ENCODE peak calls at places on chromosomes 13 and 19, in seven cellular contexts. D, L, G, R, F, K and A are unnamed samples.

GRCh38 chr19:31015778-31016177 is 333.5 kb downstream of the TSHZ3 start:
- DNase-seq in L (no peak), R (no peak), G (no peak), D (no peak), F (no peak), K (no peak), A (no peak)

GRCh38 chr19:38949580-38950367 is 19.0 kb downstream of the MRPS12 start:
- DNase-seq in R (peak; percentile 86), K (peak; percentile 99), F (peak; percentile 84), D (peak; percentile 98), L (peak; percentile 87), G (peak; percentile 25), A (peak; percentile 62)

GRCh38 chr13:44142911-44143665 is 230.5 kb upstream of the SERP2 start:
- DNase-seq in K (no peak), D (no peak), L (no peak), F (no peak), R (no peak), G (peak; percentile 49), A (no peak)

GRCh38 chr13:47287291-47287751 is 390.5 kb upstream of the HTR2A start:
- DNase-seq in G (peak; percentile 73), R (no peak), L (no peak), K (no peak), F (no peak), D (no peak), A (no peak)

GRCh38 chr13:50589651-50590054 is 253.8 kb downstream of the DLEU7 start:
- DNase-seq in D (no peak), K (no peak), F (peak; percentile 68), G (peak; percentile 85), L (no peak), R (no peak), A (no peak)

GRCh38 chr19:32976223-32976805 is 4.3 kb downstream of the FAAP24 start:
- DNase-seq in K (peak; percentile 60), G (peak; percentile 62), D (peak; percentile 74), L (peak; percentile 69), R (peak; percentile 34), F (no peak), A (peak; percentile 84)

GRCh38 chr19:39212377-39212742 is 8.3 kb upstream of the SYCN start:
- DNase-seq in R (no peak), D (peak; percentile 48), F (no peak), L (no peak), K (peak; percentile 70), G (no peak), A (no peak)

GRCh38 chr19:39155114-39155700 is 29.6 kb downstream of the PAK4 start:
- DNase-seq in K (no peak), D (no peak), G (no peak), F (no peak), R (no peak), L (no peak), A (no peak)

GRCh38 chr13:102333320-102334181 is 68.3 kb downstream of the FGF14 start:
- DNase-seq in L (no peak), G (no peak), D (peak; percentile 30), K (no peak), R (no peak), F (no peak), A (no peak)

DNA sequence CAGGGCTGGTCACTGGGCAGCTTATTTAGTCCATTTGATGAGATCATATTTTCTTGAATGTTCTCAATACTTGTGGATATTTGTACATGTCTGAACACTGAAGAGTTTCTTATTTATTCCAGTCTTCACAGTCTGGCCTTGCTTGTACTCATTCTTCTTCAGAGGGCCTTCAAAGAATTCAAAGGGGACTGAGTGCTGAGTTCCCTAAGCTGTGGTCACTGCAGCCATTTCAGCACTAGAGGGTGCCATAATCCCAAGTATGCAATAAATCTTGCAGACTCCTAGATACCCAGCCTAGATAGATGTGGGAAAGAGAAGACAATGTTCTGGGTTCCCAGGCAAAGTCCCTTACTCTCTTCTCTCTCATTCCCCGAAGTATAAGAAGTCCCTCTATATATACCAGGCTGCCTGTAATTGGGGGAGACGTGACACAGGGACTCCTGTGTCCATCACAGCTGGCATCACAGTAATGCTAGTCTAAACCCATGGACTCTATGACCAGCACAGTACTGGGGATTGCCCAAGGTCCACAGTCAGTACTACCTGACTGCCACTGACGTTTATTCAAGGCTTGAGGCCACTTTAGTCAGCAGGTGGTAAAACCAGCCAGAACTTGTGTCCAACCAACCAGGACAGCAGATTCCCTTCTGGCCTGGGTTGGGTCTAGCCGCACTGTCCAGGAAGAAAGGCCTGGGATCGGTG is 8.9 kb upstream of the VN1R1 start:
- DNase-seq in D (peak; percentile 66), R (no peak), K (no peak), L (no peak), G (peak; percentile 24), F (no peak), A (no peak)
- TF ChIP-seq CTCF in D (peak; percentile 61), R (peak; percentile 54), K (peak; percentile 76), L (peak; percentile 47), G (peak; percentile 45), F (peak; percentile 21), A (no peak)

GRCh38 chr13:111203742-111204386 is 88.8 kb downstream of the ARHGEF7 start:
- DNase-seq in R (peak; percentile 31), K (no peak), D (no peak), F (no peak), L (no peak), G (no peak), A (no peak)

GRCh38 chr13:111202745-111203144 is 87.6 kb downstream of the ARHGEF7 start:
- DNase-seq in D (peak; percentile 92), L (peak; percentile 81), K (no peak), G (peak; percentile 93), F (no peak), R (peak; percentile 73), A (no peak)

GRCh38 chr13:111209613-111210012 is 94.5 kb downstream of the ARHGEF7 start:
- DNase-seq in F (no peak), G (no peak), D (no peak), L (no peak), K (no peak), R (no peak), A (no peak)

GRCh38 chr13:111204438-111205177 is 89.5 kb downstream of the ARHGEF7 start:
- DNase-seq in L (no peak), G (peak; percentile 84), D (peak; percentile 44), F (no peak), R (peak; percentile 37), K (peak; percentile 64), A (peak; percentile 72)

GRCh38 chr13:111206148-111206547 is 91.0 kb downstream of the ARHGEF7 start:
- DNase-seq in K (no peak), G (no peak), L (no peak), F (no peak), D (no peak), R (no peak), A (no peak)
- H3K4me1 ChIP-seq in K (peaks cover 17% of the 10 kb centered on the region), G (peaks cover 27% of the 10 kb centered on the region), L (peaks cover 66% of the 10 kb centered on the region), F (peaks cover 33% of the 10 kb centered on the region), D (peaks cover 52% of the 10 kb centered on the region), R (peaks cover 38% of the 10 kb centered on the region), A (peaks cover 95% of the 10 kb centered on the region)

GRCh38 chr19:56118666-56119584 is 2.2 kb downstream of the ZNF787 start:
- DNase-seq in F (no peak), L (no peak), G (no peak), D (no peak), R (no peak), K (no peak), A (no peak)

GRCh38 chr19:56119585-56119978 is 1.5 kb downstream of the ZNF787 start:
- DNase-seq in R (no peak), D (no peak), G (peak; percentile 44), K (no peak), L (no peak), F (no peak), A (no peak)

GRCh38 chr19:56121180-56122167 is at the start of gene ZNF787:
- DNase-seq in K (peak; percentile 98), D (peak; percentile 99), F (peak; percentile 95), L (peak; percentile 97), R (peak; percentile 99), G (peak; percentile 96), A (peak; percentile 93)

GRCh38 chr19:56120002-56120370 is 1.1 kb downstream of the ZNF787 start:
- DNase-seq in K (no peak), G (no peak), D (no peak), L (no peak), F (no peak), R (no peak), A (no peak)

DNA sequence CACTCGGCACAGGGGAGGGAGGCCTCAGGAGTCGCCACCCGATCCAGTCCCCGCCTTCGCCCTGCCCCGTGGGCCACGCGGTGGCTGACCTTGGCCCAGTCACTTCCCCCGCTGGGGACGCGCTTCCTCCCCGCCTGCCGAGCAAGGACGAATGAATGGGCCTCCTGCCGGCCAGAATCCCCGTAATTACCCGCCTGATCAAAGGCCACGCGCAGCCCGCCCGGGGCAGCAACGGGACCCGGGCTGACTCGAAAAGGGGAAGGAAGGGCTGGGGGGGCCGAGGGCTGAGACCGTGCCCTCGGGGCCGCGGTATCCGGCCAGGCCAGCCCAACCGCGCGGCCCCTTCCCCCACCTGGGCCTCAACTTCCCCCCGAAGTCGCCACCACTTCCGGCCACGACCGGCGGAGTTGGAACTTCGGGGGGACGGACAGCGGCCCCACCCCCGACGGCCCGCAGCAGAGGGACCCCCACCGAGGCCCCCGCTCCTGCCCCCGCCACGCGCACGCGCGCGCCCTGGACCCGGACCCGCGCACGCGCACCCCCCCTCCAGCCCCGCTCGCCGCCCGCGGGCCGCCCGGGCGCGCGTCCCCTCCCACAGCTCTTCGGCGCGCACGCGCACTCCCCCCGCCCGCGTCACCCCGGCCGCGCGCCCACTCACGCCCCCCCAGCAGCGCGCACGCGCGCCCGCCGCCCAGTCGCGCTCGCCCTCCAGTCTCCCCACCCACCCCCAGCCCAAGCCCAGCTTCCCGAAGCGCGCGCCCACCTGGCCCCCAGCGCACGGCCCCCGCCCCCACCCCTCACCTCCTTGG is 520 bp downstream of the ZNF787 start:
- DNase-seq in D (peak; percentile 87), F (no peak), R (peak; percentile 82), L (peak; percentile 83), K (peak; percentile 51), G (peak; percentile 71), A (peak; percentile 28)
- TF ChIP-seq CTCF in D (no peak), F (no peak), R (peak; percentile 35), L (peak; percentile 32), K (peak; percentile 24), G (peak; percentile 16), A (no peak)

GRCh38 chr19:801861-802496 is 4.7 kb downstream of the PTBP1 start:
- DNase-seq in R (peak; percentile 70), F (no peak), L (peak; percentile 65), G (peak; percentile 44), D (no peak), K (peak; percentile 30), A (no peak)

GRCh38 chr19:801030-801860 is 4.0 kb downstream of the PTBP1 start:
- DNase-seq in G (no peak), L (peak; percentile 84), K (no peak), F (no peak), R (peak; percentile 82), D (peak; percentile 77), A (no peak)

GRCh38 chr19:802888-803561 is 5.8 kb downstream of the PTBP1 start:
- DNase-seq in G (no peak), R (peak; percentile 21), D (peak; percentile 56), F (no peak), L (peak; percentile 27), K (peak; percentile 27), A (no peak)

GRCh38 chr19:803686-804418 is 6.6 kb downstream of the PTBP1 start:
- DNase-seq in L (peak; percentile 40), G (no peak), F (no peak), R (peak; percentile 23), D (no peak), K (peak; percentile 27), A (no peak)

DNA sequence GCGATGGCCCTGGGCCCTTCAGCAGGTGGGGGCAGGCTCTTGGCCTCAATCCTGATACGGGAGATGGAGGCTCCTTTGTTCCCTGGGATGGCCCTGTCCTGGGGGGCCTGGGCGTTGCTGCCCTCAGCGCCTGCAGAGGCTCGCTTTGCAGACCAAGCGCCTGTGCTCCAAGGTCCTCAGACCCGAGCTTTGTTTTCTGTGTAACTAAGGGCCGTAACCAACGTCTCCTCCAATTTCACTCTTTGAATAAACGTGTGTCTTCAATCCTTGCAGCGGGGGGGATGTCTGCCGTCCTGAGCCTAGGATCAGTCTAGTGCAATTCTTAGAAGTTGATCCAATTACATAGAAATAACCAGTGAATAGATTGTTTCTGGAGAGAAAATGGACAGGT is 5.2 kb downstream of the PTBP1 start:
- DNase-seq in D (peak; percentile 72), G (no peak), R (no peak), K (peak; percentile 26), F (no peak), L (no peak), A (no peak)
- H3K4me1 ChIP-seq in D (peaks cover 81% of the 10 kb centered on the region), G (peaks cover 30% of the 10 kb centered on the region), R (peaks cover 54% of the 10 kb centered on the region), K (no peaks in the 10 kb centered on the region), F (peaks cover 9% of the 10 kb centered on the region), L (peaks cover 62% of the 10 kb centered on the region), A (peaks cover 71% of the 10 kb centered on the region)